ENCODE peak calls at places on chromosome 10, in five cellular contexts. H is left ventricle myocardium inferior, E is HCT116, J is putamen, B is PC-9. L is an unnamed sample.
A peak's percentile ranks its signal among the peaks of the same experiment; 100 is the strongest.

GRCh38 chr10:2898509-2898860 is 168.9 kb upstream of the PFKP start:
- DNase-seq in H (no peak), E (no peak), J (no peak), B (no peak), L (no peak)

GRCh38 chr10:132908621-132909295 is 33.6 kb downstream of the CFAP46 start:
- DNase-seq in H (no peak), E (no peak), J (no peak), B (no peak), L (no peak)

GRCh38 chr10:97319671-97320479 is 804 bp downstream of the FRAT1 start:
- DNase-seq in H (peak; percentile 57), E (no peak), J (no peak), B (no peak), L (peak; percentile 70)

GRCh38 chr10:125161570-125162139 is 1.3 kb upstream of the CTBP2 start:
- DNase-seq in H (no peak), E (no peak), J (no peak), B (no peak), L (no peak)

GRCh38 chr10:34650156-34650555 is 164.9 kb downstream of the PARD3 start:
- DNase-seq in H (no peak), E (no peak), J (no peak), B (no peak), L (no peak)

GRCh38 chr10:132520147-132520811 is 17.3 kb upstream of the INPP5A start:
- DNase-seq in H (peak; percentile 36), E (no peak), J (peak; percentile 79), B (no peak), L (peak; percentile 73)

GRCh38 chr10:133308431-133309110 is at the start of the genes TUBGCP2 and ZNF511:
- DNase-seq in H (peak; percentile 89), E (no peak), J (peak; percentile 87), B (peak; percentile 44), L (peak; percentile 93)

GRCh38 chr10:6694447-6695155 is 114.5 kb upstream of the PRKCQ start:
- DNase-seq in H (no peak), E (no peak), J (no peak), B (no peak), L (no peak)

GRCh38 chr10:72337039-72337629 is 17.6 kb downstream of the DNAJB12 start:
- DNase-seq in H (peak; percentile 88), E (no peak), J (no peak), B (peak; percentile 52), L (peak; percentile 95)

GRCh38 chr10:97533888-97534287 is 35.2 kb downstream of the UBTD1 start:
- DNase-seq in H (no peak), E (no peak), J (no peak), B (no peak), L (no peak)

GRCh38 chr10:8255301-8255700 is 200.8 kb downstream of the GATA3 start:
- DNase-seq in H (no peak), E (no peak), J (no peak), B (no peak), L (no peak)

L was measured in sciatic nerve.